ENCODE peak calls at places on chromosome 20, in eight cellular contexts. One of them, this sample, is unnamed.

GRCh38 chr20:5991623-5992441 is 41.4 kb downstream of the MCM8 start:
- DNase-seq in upper lobe of right lung: no peak
- DNase-seq in A549: peak
- DNase-seq in hepatocyte: peak
- DNase-seq in adrenal gland: no peak
- DNase-seq in right cardiac atrium: no peak
- DNase-seq in brain microvascular endothelial cell: peak
- DNase-seq in right lobe of liver: no peak
- DNase-seq in this sample: peak

GRCh38 chr20:12049125-12049524 is 131.4 kb downstream of the BTBD3 start:
- DNase-seq in upper lobe of right lung: no peak
- DNase-seq in A549: no peak
- DNase-seq in hepatocyte: no peak
- DNase-seq in adrenal gland: peak
- DNase-seq in right cardiac atrium: no peak
- DNase-seq in brain microvascular endothelial cell: peak
- DNase-seq in right lobe of liver: no peak
- DNase-seq in this sample: no peak

GRCh38 chr20:45322952-45323383 is 14.9 kb upstream of the MATN4 start:
- DNase-seq in upper lobe of right lung: peak
- DNase-seq in A549: peak
- DNase-seq in hepatocyte: peak
- DNase-seq in adrenal gland: peak
- DNase-seq in right cardiac atrium: no peak
- DNase-seq in brain microvascular endothelial cell: no peak
- DNase-seq in right lobe of liver: peak
- DNase-seq in this sample: peak

GRCh38 chr20:12956303-12956702 is 52.5 kb upstream of the SPTLC3 start:
- DNase-seq in upper lobe of right lung: no peak
- DNase-seq in A549: no peak
- DNase-seq in hepatocyte: no peak
- DNase-seq in adrenal gland: no peak
- DNase-seq in right cardiac atrium: no peak
- DNase-seq in brain microvascular endothelial cell: no peak
- DNase-seq in right lobe of liver: no peak
- DNase-seq in this sample: no peak

GRCh38 chr20:61979090-61979489 is 86.6 kb downstream of the TAF4 start:
- DNase-seq in upper lobe of right lung: no peak
- DNase-seq in A549: no peak
- DNase-seq in hepatocyte: no peak
- DNase-seq in adrenal gland: no peak
- DNase-seq in right cardiac atrium: no peak
- DNase-seq in brain microvascular endothelial cell: no peak
- DNase-seq in right lobe of liver: no peak
- DNase-seq in this sample: no peak

GRCh38 chr20:32820000-32820697 is 395 bp downstream of the MAPRE1 start:
- DNase-seq in upper lobe of right lung: peak
- DNase-seq in A549: peak
- DNase-seq in hepatocyte: peak
- DNase-seq in adrenal gland: no peak
- DNase-seq in right cardiac atrium: peak
- DNase-seq in brain microvascular endothelial cell: no peak
- DNase-seq in right lobe of liver: no peak
- DNase-seq in this sample: peak

GRCh38 chr20:43017241-43018030 is 172.3 kb downstream of the PTPRT start:
- DNase-seq in upper lobe of right lung: no peak
- DNase-seq in A549: no peak
- DNase-seq in hepatocyte: no peak
- DNase-seq in adrenal gland: no peak
- DNase-seq in right cardiac atrium: no peak
- DNase-seq in brain microvascular endothelial cell: no peak
- DNase-seq in right lobe of liver: no peak
- DNase-seq in this sample: no peak

GRCh38 chr20:58374906-58375760 is 13.9 kb upstream of the VAPB start:
- DNase-seq in upper lobe of right lung: no peak
- DNase-seq in A549: no peak
- DNase-seq in hepatocyte: peak
- DNase-seq in adrenal gland: peak
- DNase-seq in right cardiac atrium: peak
- DNase-seq in brain microvascular endothelial cell: peak
- DNase-seq in right lobe of liver: no peak
- DNase-seq in this sample: peak

GRCh38 chr20:4951299-4951698 is 50.0 kb downstream of the SLC23A2 start:
- DNase-seq in upper lobe of right lung: no peak
- DNase-seq in A549: peak
- DNase-seq in hepatocyte: peak
- DNase-seq in adrenal gland: peak
- DNase-seq in right cardiac atrium: no peak
- DNase-seq in brain microvascular endothelial cell: peak
- DNase-seq in right lobe of liver: no peak
- DNase-seq in this sample: peak

GRCh38 chr20:17444091-17444490 is 87.1 kb downstream of the BFSP1 start:
- DNase-seq in upper lobe of right lung: no peak
- DNase-seq in A549: no peak
- DNase-seq in hepatocyte: no peak
- DNase-seq in adrenal gland: no peak
- DNase-seq in right cardiac atrium: no peak
- DNase-seq in brain microvascular endothelial cell: no peak
- DNase-seq in right lobe of liver: no peak
- DNase-seq in this sample: no peak

GRCh38 chr20:8646026-8646425 is 422.9 kb upstream of the PLCB4 start:
- DNase-seq in upper lobe of right lung: no peak
- DNase-seq in A549: no peak
- DNase-seq in hepatocyte: no peak
- DNase-seq in adrenal gland: no peak
- DNase-seq in right cardiac atrium: no peak
- DNase-seq in brain microvascular endothelial cell: no peak
- DNase-seq in right lobe of liver: no peak
- DNase-seq in this sample: peak

GRCh38 chr20:32034581-32035397 is 17.3 kb upstream of the HCK start:
- DNase-seq in upper lobe of right lung: no peak
- DNase-seq in A549: peak
- DNase-seq in hepatocyte: no peak
- DNase-seq in adrenal gland: peak
- DNase-seq in right cardiac atrium: peak
- DNase-seq in brain microvascular endothelial cell: no peak
- DNase-seq in right lobe of liver: no peak
- DNase-seq in this sample: peak

GRCh38 chr20:61789329-61789728 is 276.4 kb downstream of the TAF4 start:
- DNase-seq in upper lobe of right lung: no peak
- DNase-seq in A549: no peak
- DNase-seq in hepatocyte: no peak
- DNase-seq in adrenal gland: no peak
- DNase-seq in right cardiac atrium: no peak
- DNase-seq in brain microvascular endothelial cell: no peak
- DNase-seq in right lobe of liver: no peak
- DNase-seq in this sample: no peak

GRCh38 chr20:34190679-34191090 is 50.5 kb upstream of the ASIP start:
- DNase-seq in upper lobe of right lung: peak
- DNase-seq in A549: peak
- DNase-seq in hepatocyte: peak
- DNase-seq in adrenal gland: peak
- DNase-seq in right cardiac atrium: peak
- DNase-seq in brain microvascular endothelial cell: peak
- DNase-seq in right lobe of liver: peak
- DNase-seq in this sample: peak

GRCh38 chr20:14807224-14807623 is 469.8 kb upstream of the FLRT3 start:
- DNase-seq in upper lobe of right lung: no peak
- DNase-seq in A549: no peak
- DNase-seq in hepatocyte: no peak
- DNase-seq in adrenal gland: no peak
- DNase-seq in right cardiac atrium: no peak
- DNase-seq in brain microvascular endothelial cell: no peak
- DNase-seq in right lobe of liver: no peak
- DNase-seq in this sample: no peak

GRCh38 chr20:35662541-35662940 is 2.2 kb downstream of the CPNE1 start:
- DNase-seq in upper lobe of right lung: no peak
- DNase-seq in A549: no peak
- DNase-seq in hepatocyte: no peak
- DNase-seq in adrenal gland: no peak
- DNase-seq in right cardiac atrium: no peak
- DNase-seq in brain microvascular endothelial cell: no peak
- DNase-seq in right lobe of liver: no peak
- DNase-seq in this sample: no peak
- H3K4me3 ChIP-seq in upper lobe of right lung: peak
- H3K4me3 ChIP-seq in A549: peak
- H3K4me3 ChIP-seq in hepatocyte: peak
- H3K4me3 ChIP-seq in adrenal gland: no peak
- H3K4me3 ChIP-seq in right cardiac atrium: peak
- H3K4me3 ChIP-seq in brain microvascular endothelial cell: peak
- H3K4me3 ChIP-seq in right lobe of liver: peak
- H3K4me3 ChIP-seq in this sample: peak

DNA sequence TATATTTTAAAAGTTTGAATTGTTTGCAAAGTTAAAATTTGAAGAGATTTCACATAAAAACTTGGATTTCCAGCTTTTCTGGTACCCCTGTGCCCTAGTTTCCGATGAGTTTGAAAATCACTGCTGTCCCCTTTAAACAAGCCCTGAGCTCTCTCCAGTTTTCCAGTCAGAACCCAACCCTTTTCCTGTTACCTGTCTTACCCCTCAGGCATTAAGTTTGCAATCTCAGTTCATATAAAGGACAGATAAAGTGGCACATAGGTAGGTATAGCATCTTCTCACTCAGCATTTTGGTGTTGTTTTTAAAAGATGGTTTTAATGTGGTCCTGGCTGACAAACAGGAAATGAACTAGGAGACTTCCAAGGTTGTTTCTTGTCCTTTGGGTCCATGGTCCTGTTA is 82.8 kb downstream of the JAG1 start:
- DNase-seq in upper lobe of right lung: no peak
- DNase-seq in A549: no peak
- DNase-seq in hepatocyte: no peak
- DNase-seq in adrenal gland: no peak
- DNase-seq in right cardiac atrium: no peak
- DNase-seq in brain microvascular endothelial cell: no peak
- DNase-seq in right lobe of liver: no peak
- DNase-seq in this sample: no peak
- H3K4me3 ChIP-seq in upper lobe of right lung: no peak
- H3K4me3 ChIP-seq in A549: no peak
- H3K4me3 ChIP-seq in hepatocyte: no peak
- H3K4me3 ChIP-seq in adrenal gland: no peak
- H3K4me3 ChIP-seq in right cardiac atrium: no peak
- H3K4me3 ChIP-seq in brain microvascular endothelial cell: no peak
- H3K4me3 ChIP-seq in right lobe of liver: no peak
- H3K4me3 ChIP-seq in this sample: no peak

GRCh38 chr20:561437-562231 is 18.0 kb upstream of the CSNK2A1 start:
- DNase-seq in upper lobe of right lung: no peak
- DNase-seq in A549: peak
- DNase-seq in hepatocyte: peak
- DNase-seq in adrenal gland: peak
- DNase-seq in right cardiac atrium: peak
- DNase-seq in brain microvascular endothelial cell: peak
- DNase-seq in right lobe of liver: no peak
- DNase-seq in this sample: peak

GRCh38 chr20:562232-562897 is 18.8 kb upstream of the CSNK2A1 start:
- DNase-seq in upper lobe of right lung: no peak
- DNase-seq in A549: no peak
- DNase-seq in hepatocyte: no peak
- DNase-seq in adrenal gland: no peak
- DNase-seq in right cardiac atrium: no peak
- DNase-seq in brain microvascular endothelial cell: no peak
- DNase-seq in right lobe of liver: no peak
- DNase-seq in this sample: no peak

GRCh38 chr20:560680-561079 is 17.1 kb upstream of the CSNK2A1 start:
- DNase-seq in upper lobe of right lung: no peak
- DNase-seq in A549: no peak
- DNase-seq in hepatocyte: no peak
- DNase-seq in adrenal gland: no peak
- DNase-seq in right cardiac atrium: no peak
- DNase-seq in brain microvascular endothelial cell: no peak
- DNase-seq in right lobe of liver: no peak
- DNase-seq in this sample: no peak

GRCh38 chr20:568097-568864 is 24.7 kb upstream of the CSNK2A1 start:
- DNase-seq in upper lobe of right lung: no peak
- DNase-seq in A549: no peak
- DNase-seq in hepatocyte: no peak
- DNase-seq in adrenal gland: no peak
- DNase-seq in right cardiac atrium: peak
- DNase-seq in brain microvascular endothelial cell: no peak
- DNase-seq in right lobe of liver: no peak
- DNase-seq in this sample: no peak

DNA sequence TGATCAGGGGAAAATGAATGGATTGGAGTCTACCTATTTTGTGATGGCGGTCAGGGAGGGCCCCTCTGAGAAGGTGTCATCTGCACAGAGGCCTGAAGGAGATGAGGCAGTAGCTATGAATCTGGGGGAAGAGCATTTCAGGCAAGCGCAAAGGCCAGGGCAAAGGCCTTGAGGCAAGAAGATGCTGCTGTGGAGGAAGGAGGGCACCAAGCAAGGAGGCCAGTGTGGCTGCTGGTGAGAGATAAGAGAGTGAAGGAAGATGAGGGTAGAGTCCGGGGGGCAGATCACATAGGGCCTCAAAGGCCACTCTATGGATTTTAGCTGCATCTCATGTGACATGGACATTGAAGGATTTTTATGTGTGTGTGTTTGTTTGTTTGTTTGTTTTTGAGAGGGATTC is 20.6 kb upstream of the CSNK2A1 start:
- DNase-seq in upper lobe of right lung: no peak
- DNase-seq in A549: no peak
- DNase-seq in hepatocyte: no peak
- DNase-seq in adrenal gland: no peak
- DNase-seq in right cardiac atrium: no peak
- DNase-seq in brain microvascular endothelial cell: no peak
- DNase-seq in right lobe of liver: no peak
- DNase-seq in this sample: no peak
- H3K4me3 ChIP-seq in upper lobe of right lung: no peak
- H3K4me3 ChIP-seq in A549: no peak
- H3K4me3 ChIP-seq in hepatocyte: no peak
- H3K4me3 ChIP-seq in adrenal gland: no peak
- H3K4me3 ChIP-seq in right cardiac atrium: no peak
- H3K4me3 ChIP-seq in brain microvascular endothelial cell: no peak
- H3K4me3 ChIP-seq in right lobe of liver: no peak
- H3K4me3 ChIP-seq in this sample: no peak

GRCh38 chr20:51542894-51543788 is 622 bp upstream of the NFATC2 start:
- DNase-seq in upper lobe of right lung: no peak
- DNase-seq in A549: no peak
- DNase-seq in hepatocyte: no peak
- DNase-seq in adrenal gland: no peak
- DNase-seq in right cardiac atrium: peak
- DNase-seq in brain microvascular endothelial cell: no peak
- DNase-seq in right lobe of liver: peak
- DNase-seq in this sample: no peak

GRCh38 chr20:51536116-51537069 is 6.1 kb downstream of the NFATC2 start:
- DNase-seq in upper lobe of right lung: no peak
- DNase-seq in A549: no peak
- DNase-seq in hepatocyte: no peak
- DNase-seq in adrenal gland: no peak
- DNase-seq in right cardiac atrium: no peak
- DNase-seq in brain microvascular endothelial cell: no peak
- DNase-seq in right lobe of liver: no peak
- DNase-seq in this sample: no peak

GRCh38 chr20:51541189-51542032 is 1.1 kb downstream of the NFATC2 start:
- DNase-seq in upper lobe of right lung: peak
- DNase-seq in A549: no peak
- DNase-seq in hepatocyte: peak
- DNase-seq in adrenal gland: peak
- DNase-seq in right cardiac atrium: peak
- DNase-seq in brain microvascular endothelial cell: peak
- DNase-seq in right lobe of liver: peak
- DNase-seq in this sample: peak

GRCh38 chr20:51542033-51542893 is at the start of gene NFATC2:
- DNase-seq in upper lobe of right lung: peak
- DNase-seq in A549: no peak
- DNase-seq in hepatocyte: peak
- DNase-seq in adrenal gland: peak
- DNase-seq in right cardiac atrium: peak
- DNase-seq in brain microvascular endothelial cell: no peak
- DNase-seq in right lobe of liver: peak
- DNase-seq in this sample: no peak

GRCh38 chr20:51540585-51540984 is 1.9 kb downstream of the NFATC2 start:
- DNase-seq in upper lobe of right lung: no peak
- DNase-seq in A549: no peak
- DNase-seq in hepatocyte: no peak
- DNase-seq in adrenal gland: no peak
- DNase-seq in right cardiac atrium: no peak
- DNase-seq in brain microvascular endothelial cell: no peak
- DNase-seq in right lobe of liver: no peak
- DNase-seq in this sample: no peak
- H3K4me3 ChIP-seq in upper lobe of right lung: peak
- H3K4me3 ChIP-seq in A549: no peak
- H3K4me3 ChIP-seq in hepatocyte: no peak
- H3K4me3 ChIP-seq in adrenal gland: no peak
- H3K4me3 ChIP-seq in right cardiac atrium: no peak
- H3K4me3 ChIP-seq in brain microvascular endothelial cell: no peak
- H3K4me3 ChIP-seq in right lobe of liver: no peak
- H3K4me3 ChIP-seq in this sample: no peak

This sample was measured in AG10803.